ENCODE peak calls at places on chromosome 13, in five cellular contexts. O is fibroblast of mammary gland, U is GM12865, T is BE2C, P is fibroblast of lung. G is an unnamed sample.

GRCh38 chr13:59229861-59230260 is 933.9 kb downstream of the DIAPH3 start:
- DNase-seq in O (no peak), U (no peak), T (no peak), P (no peak), G (no peak)

GRCh38 chr13:33543631-33544030 is 258.1 kb upstream of the STARD13 start:
- DNase-seq in O (no peak), U (peak; percentile 38), T (no peak), P (no peak), G (no peak)

GRCh38 chr13:35592457-35592856 is 116.0 kb upstream of the MAB21L1 start:
- DNase-seq in O (no peak), U (no peak), T (no peak), P (no peak), G (no peak)

GRCh38 chr13:98503175-98504028 is 73.5 kb downstream of the STK24 start:
- DNase-seq in O (peak; percentile 30), U (peak; percentile 32), T (no peak), P (peak; percentile 28), G (peak; percentile 36)

GRCh38 chr13:62014299-62014698 is 598.6 kb upstream of the PCDH20 start:
- DNase-seq in O (peak; percentile 1), U (no peak), T (no peak), P (peak; percentile 2), G (peak; percentile 23)

GRCh38 chr13:113400621-113401451 is 36.9 kb upstream of the GRTP1 start:
- DNase-seq in O (no peak), U (no peak), T (no peak), P (no peak), G (no peak)

GRCh38 chr13:33863390-33863789 is 45.4 kb downstream of the RFC3 start:
- DNase-seq in O (no peak), U (no peak), T (no peak), P (no peak), G (no peak)

GRCh38 chr13:28358673-28359072 is 136.3 kb downstream of the FLT1 start:
- DNase-seq in O (no peak), U (no peak), T (no peak), P (no peak), G (no peak)

GRCh38 chr13:63942372-63942771 is 2526.7 kb upstream of the PCDH20 start:
- DNase-seq in O (peak; percentile 1), U (no peak), T (no peak), P (no peak), G (peak; percentile 8)

GRCh38 chr13:41156611-41157010 is 24.0 kb upstream of the KBTBD6 start:
- DNase-seq in O (no peak), U (no peak), T (no peak), P (no peak), G (no peak)

GRCh38 chr13:25928941-25929505 is 122.8 kb downstream of the SHISA2 start:
- DNase-seq in O (no peak), U (no peak), T (no peak), P (peak; percentile 66), G (peak; percentile 54)

GRCh38 chr13:21504379-21504778 is 45.3 kb upstream of the ZDHHC20 start:
- DNase-seq in O (no peak), U (no peak), T (peak; percentile 21), P (no peak), G (no peak)

GRCh38 chr13:37175996-37176395 is 70.5 kb upstream of the CSNK1A1L start:
- DNase-seq in O (peak; percentile 91), U (no peak), T (no peak), P (peak; percentile 84), G (peak; percentile 93)

GRCh38 chr13:28333204-28333900 is 161.6 kb downstream of the FLT1 start:
- DNase-seq in O (no peak), U (no peak), T (no peak), P (no peak), G (no peak)

GRCh38 chr13:32894589-32895001 is 121.6 kb upstream of the KL start:
- DNase-seq in O (peak; percentile 85), U (no peak), T (no peak), P (peak; percentile 87), G (peak; percentile 90)

GRCh38 chr13:86282450-86282849 is 483.2 kb upstream of the SLITRK6 start:
- DNase-seq in O (no peak), U (peak; percentile 10), T (no peak), P (peak; percentile 58), G (no peak)

GRCh38 chr13:37109080-37109678 is 3.7 kb upstream of the CSNK1A1L start:
- DNase-seq in O (peak; percentile 65), U (peak; percentile 11), T (no peak), P (peak; percentile 45), G (peak; percentile 58)

GRCh38 chr13:60931858-60932546 is 483.6 kb downstream of the PCDH20 start:
- DNase-seq in O (no peak), U (no peak), T (no peak), P (peak; percentile 10), G (no peak)

GRCh38 chr13:29260684-29261083 is 334.8 kb downstream of the SLC7A1 start:
- DNase-seq in O (no peak), U (peak; percentile 32), T (no peak), P (no peak), G (no peak)

GRCh38 chr13:49303533-49304252 is 56.0 kb downstream of the CDADC1 start:
- DNase-seq in O (no peak), U (no peak), T (no peak), P (no peak), G (no peak)

GRCh38 chr13:113932060-113932459 is 41.8 kb downstream of the C13orf46 start:
- DNase-seq in O (no peak), U (no peak), T (no peak), P (no peak), G (no peak)

GRCh38 chr13:28047784-28048388 is 52.5 kb downstream of the FLT3 start:
- DNase-seq in O (peak; percentile 18), U (peak; percentile 93), T (no peak), P (peak; percentile 9), G (peak; percentile 53)

GRCh38 chr13:31012285-31013024 is 80.0 kb downstream of the TEX26 start:
- DNase-seq in O (peak; percentile 47), U (peak; percentile 29), T (no peak), P (no peak), G (peak; percentile 46)

GRCh38 chr13:99496322-99497142 is 4.7 kb upstream of the TM9SF2 start:
- DNase-seq in O (peak; percentile 88), U (peak; percentile 94), T (peak; percentile 54), P (peak; percentile 28), G (peak; percentile 13)

GRCh38 chr13:105538346-105538745 is 997.1 kb downstream of the EFNB2 start:
- DNase-seq in O (no peak), U (no peak), T (no peak), P (no peak), G (no peak)

GRCh38 chr13:97125810-97126738 is 96.1 kb upstream of the MBNL2 start:
- DNase-seq in O (peak; percentile 75), U (peak; percentile 71), T (peak; percentile 31), P (peak; percentile 79), G (no peak)

GRCh38 chr13:44317752-44318550 is 55.7 kb upstream of the SERP2 start:
- DNase-seq in O (peak; percentile 88), U (no peak), T (no peak), P (peak; percentile 89), G (no peak)

GRCh38 chr13:70353096-70353495 is 244.8 kb upstream of the KLHL1 start:
- DNase-seq in O (no peak), U (no peak), T (no peak), P (no peak), G (peak; percentile 3)

GRCh38 chr13:44710576-44710975 is 134.4 kb upstream of the TSC22D1 start:
- DNase-seq in O (peak; percentile 93), U (peak; percentile 58), T (no peak), P (peak; percentile 99), G (peak; percentile 77)

GRCh38 chr13:48304132-48304876 is 753 bp downstream of the RB1 start:
- DNase-seq in O (peak; percentile 52), U (peak; percentile 93), T (peak; percentile 39), P (peak; percentile 64), G (peak; percentile 77)

GRCh38 chr13:35987572-35988513 is 143.3 kb downstream of the DCLK1 start:
- DNase-seq in O (no peak), U (no peak), T (no peak), P (no peak), G (no peak)

GRCh38 chr13:36918246-36919060 is 1.6 kb downstream of the SMAD9 start:
- DNase-seq in O (peak; percentile 14), U (peak; percentile 5), T (no peak), P (peak; percentile 47), G (peak; percentile 54)

GRCh38 chr13:18996221-18996620 is 185.4 kb downstream of the TUBA3C start:
- DNase-seq in O (no peak), U (no peak), T (no peak), P (no peak), G (no peak)

GRCh38 chr13:91639316-91639715 is 240.9 kb downstream of the GPC5 start:
- DNase-seq in O (no peak), U (no peak), T (no peak), P (no peak), G (no peak)

GRCh38 chr13:91647361-91647970 is 249.0 kb downstream of the GPC5 start:
- DNase-seq in O (no peak), U (peak; percentile 34), T (peak; percentile 61), P (peak; percentile 53), G (no peak)

GRCh38 chr13:91643394-91643793 is 245.0 kb downstream of the GPC5 start:
- DNase-seq in O (no peak), U (no peak), T (no peak), P (no peak), G (no peak)
- H3K4me3 ChIP-seq in O (no peak overlapping the region), U (no peak overlapping the region), T (no peak overlapping the region), P (no peak overlapping the region), G (no peak overlapping the region)

DNA sequence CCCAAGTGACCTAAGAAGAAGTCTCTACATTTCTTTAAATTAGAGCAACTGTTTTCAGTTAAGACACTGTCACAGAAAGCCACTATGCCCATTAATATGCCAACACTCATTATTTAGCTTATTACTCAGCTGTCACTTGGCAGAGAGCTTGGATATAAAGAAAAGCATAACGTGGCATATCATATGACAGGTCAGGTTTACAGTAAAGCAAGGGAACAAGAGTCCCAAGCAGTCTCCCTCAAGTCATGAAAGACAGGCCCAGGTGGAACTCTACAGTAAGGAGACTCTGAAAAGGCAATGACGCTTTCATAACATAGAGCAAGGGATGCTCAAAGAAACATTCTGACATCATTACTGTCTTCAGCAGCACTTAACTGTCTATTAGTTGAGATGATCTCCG is 6.3 kb downstream of the LHFPL6 start:
- DNase-seq in O (no peak), U (no peak), T (no peak), P (no peak), G (no peak)
- H3K4me3 ChIP-seq in O (no peak overlapping the region), U (no peak overlapping the region), T (no peak overlapping the region), P (no peak overlapping the region), G (no peak overlapping the region)

GRCh38 chr13:51230473-51231105 is 8.4 kb downstream of the FAM124A start:
- DNase-seq in O (peak; percentile 63), U (no peak), T (no peak), P (peak; percentile 32), G (peak; percentile 28)
- H3K4me3 ChIP-seq in O (no peak overlapping the region), U (no peak overlapping the region), T (peak overlapping the region; percentile 23), P (peak overlapping the region; percentile 41), G (peak overlapping the region; percentile 70)

GRCh38 chr13:46053162-46054012 is 841 bp upstream of the ZC3H13 start:
- DNase-seq in O (no peak), U (no peak), T (no peak), P (no peak), G (no peak)

GRCh38 chr13:46051958-46052313 is 610 bp downstream of the ZC3H13 start:
- DNase-seq in O (peak; percentile 22), U (no peak), T (no peak), P (no peak), G (no peak)

GRCh38 chr13:46052314-46053161 is at the start of gene ZC3H13:
- DNase-seq in O (peak; percentile 96), U (peak; percentile 96), T (peak; percentile 94), P (peak; percentile 97), G (peak; percentile 98)

GRCh38 chr13:46045424-46045823 is 7.1 kb downstream of the ZC3H13 start:
- DNase-seq in O (no peak), U (no peak), T (no peak), P (no peak), G (no peak)

GRCh38 chr13:46050771-46051170 is 1.8 kb downstream of the ZC3H13 start:
- DNase-seq in O (no peak), U (no peak), T (no peak), P (no peak), G (no peak)
- H3K4me3 ChIP-seq in O (peak overlapping the region; percentile 95), U (peak overlapping the region; percentile 78), T (peak overlapping the region; percentile 96), P (peak overlapping the region; percentile 19), G (peak overlapping the region; percentile 92)

G was measured in mesenchymal stem cell.